ENCODE peak calls at places on chromosomes 2 and 18, in ten cellular contexts. One of them, this sample, is unnamed.

GRCh38 chr2:60379684-60380083 is 173.8 kb downstream of the BCL11A start:
- DNase-seq in fibroblast of lung: no peak
- DNase-seq in ovary: no peak
- DNase-seq in coronary artery: no peak
- DNase-seq in uterus: no peak
- DNase-seq in Peyer's patch: no peak
- DNase-seq in CD4-positive, alpha-beta T cell: no peak
- DNase-seq in neural progenitor cell: no peak
- DNase-seq in mammary epithelial cell: no peak
- DNase-seq in brain microvascular endothelial cell: no peak
- DNase-seq in this sample: no peak

GRCh38 chr2:37616674-37616999 is 54.8 kb downstream of the CDC42EP3 start:
- DNase-seq in fibroblast of lung: no peak
- DNase-seq in ovary: no peak
- DNase-seq in coronary artery: no peak
- DNase-seq in uterus: no peak
- DNase-seq in Peyer's patch: no peak
- DNase-seq in CD4-positive, alpha-beta T cell: no peak
- DNase-seq in neural progenitor cell: peak
- DNase-seq in mammary epithelial cell: peak
- DNase-seq in brain microvascular endothelial cell: no peak
- DNase-seq in this sample: no peak

GRCh38 chr18:76764296-76764901 is 58.0 kb upstream of the ZNF236 start:
- DNase-seq in fibroblast of lung: no peak
- DNase-seq in ovary: no peak
- DNase-seq in coronary artery: no peak
- DNase-seq in uterus: no peak
- DNase-seq in Peyer's patch: no peak
- DNase-seq in CD4-positive, alpha-beta T cell: no peak
- DNase-seq in neural progenitor cell: no peak
- DNase-seq in mammary epithelial cell: no peak
- DNase-seq in brain microvascular endothelial cell: no peak
- DNase-seq in this sample: no peak

GRCh38 chr2:109335586-109336266 is 206.7 kb downstream of the SH3RF3 start:
- DNase-seq in fibroblast of lung: peak
- DNase-seq in ovary: no peak
- DNase-seq in coronary artery: no peak
- DNase-seq in uterus: no peak
- DNase-seq in Peyer's patch: peak
- DNase-seq in CD4-positive, alpha-beta T cell: no peak
- DNase-seq in neural progenitor cell: no peak
- DNase-seq in mammary epithelial cell: peak
- DNase-seq in brain microvascular endothelial cell: peak
- DNase-seq in this sample: no peak

GRCh38 chr2:113230531-113230930 is 48.2 kb downstream of the PAX8 start:
- DNase-seq in fibroblast of lung: no peak
- DNase-seq in ovary: no peak
- DNase-seq in coronary artery: no peak
- DNase-seq in uterus: no peak
- DNase-seq in Peyer's patch: no peak
- DNase-seq in CD4-positive, alpha-beta T cell: no peak
- DNase-seq in neural progenitor cell: no peak
- DNase-seq in mammary epithelial cell: no peak
- DNase-seq in brain microvascular endothelial cell: no peak
- DNase-seq in this sample: no peak

GRCh38 chr2:9053534-9053931 is 50.0 kb upstream of the MBOAT2 start:
- DNase-seq in fibroblast of lung: peak
- DNase-seq in ovary: no peak
- DNase-seq in coronary artery: no peak
- DNase-seq in uterus: no peak
- DNase-seq in Peyer's patch: no peak
- DNase-seq in CD4-positive, alpha-beta T cell: no peak
- DNase-seq in neural progenitor cell: no peak
- DNase-seq in mammary epithelial cell: no peak
- DNase-seq in brain microvascular endothelial cell: no peak
- DNase-seq in this sample: no peak

GRCh38 chr2:106801256-106801655 is 84.7 kb downstream of the ST6GAL2 start:
- DNase-seq in fibroblast of lung: no peak
- DNase-seq in ovary: no peak
- DNase-seq in coronary artery: no peak
- DNase-seq in uterus: no peak
- DNase-seq in Peyer's patch: no peak
- DNase-seq in CD4-positive, alpha-beta T cell: no peak
- DNase-seq in neural progenitor cell: peak
- DNase-seq in mammary epithelial cell: no peak
- DNase-seq in brain microvascular endothelial cell: no peak
- DNase-seq in this sample: no peak

GRCh38 chr2:219656523-219656922 is 29.1 kb downstream of the SLC4A3 start:
- DNase-seq in fibroblast of lung: peak
- DNase-seq in ovary: no peak
- DNase-seq in coronary artery: no peak
- DNase-seq in uterus: no peak
- DNase-seq in Peyer's patch: no peak
- DNase-seq in CD4-positive, alpha-beta T cell: no peak
- DNase-seq in neural progenitor cell: no peak
- DNase-seq in mammary epithelial cell: peak
- DNase-seq in brain microvascular endothelial cell: no peak
- DNase-seq in this sample: peak

GRCh38 chr18:12880532-12880892 is 3.5 kb downstream of the PTPN2 start:
- DNase-seq in fibroblast of lung: no peak
- DNase-seq in ovary: no peak
- DNase-seq in coronary artery: no peak
- DNase-seq in uterus: no peak
- DNase-seq in Peyer's patch: no peak
- DNase-seq in CD4-positive, alpha-beta T cell: no peak
- DNase-seq in neural progenitor cell: no peak
- DNase-seq in mammary epithelial cell: no peak
- DNase-seq in brain microvascular endothelial cell: no peak
- DNase-seq in this sample: no peak

GRCh38 chr2:227033471-227034148 is 130.4 kb downstream of the COL4A4 start:
- DNase-seq in fibroblast of lung: peak
- DNase-seq in ovary: no peak
- DNase-seq in coronary artery: no peak
- DNase-seq in uterus: no peak
- DNase-seq in Peyer's patch: peak
- DNase-seq in CD4-positive, alpha-beta T cell: no peak
- DNase-seq in neural progenitor cell: peak
- DNase-seq in mammary epithelial cell: peak
- DNase-seq in brain microvascular endothelial cell: peak
- DNase-seq in this sample: no peak

GRCh38 chr2:186950694-186951093 is 101.7 kb upstream of the ZSWIM2 start:
- DNase-seq in fibroblast of lung: peak
- DNase-seq in ovary: no peak
- DNase-seq in coronary artery: no peak
- DNase-seq in uterus: no peak
- DNase-seq in Peyer's patch: no peak
- DNase-seq in CD4-positive, alpha-beta T cell: no peak
- DNase-seq in neural progenitor cell: no peak
- DNase-seq in mammary epithelial cell: peak
- DNase-seq in brain microvascular endothelial cell: no peak
- DNase-seq in this sample: no peak

GRCh38 chr18:3758531-3758930 is 308.6 kb downstream of the TGIF1 start:
- DNase-seq in fibroblast of lung: peak
- DNase-seq in ovary: no peak
- DNase-seq in coronary artery: no peak
- DNase-seq in uterus: no peak
- DNase-seq in Peyer's patch: no peak
- DNase-seq in CD4-positive, alpha-beta T cell: no peak
- DNase-seq in neural progenitor cell: no peak
- DNase-seq in mammary epithelial cell: peak
- DNase-seq in brain microvascular endothelial cell: peak
- DNase-seq in this sample: peak

GRCh38 chr2:220053919-220054318 is 426.5 kb downstream of the SLC4A3 start:
- DNase-seq in fibroblast of lung: peak
- DNase-seq in ovary: no peak
- DNase-seq in coronary artery: no peak
- DNase-seq in uterus: no peak
- DNase-seq in Peyer's patch: no peak
- DNase-seq in CD4-positive, alpha-beta T cell: no peak
- DNase-seq in neural progenitor cell: no peak
- DNase-seq in mammary epithelial cell: no peak
- DNase-seq in brain microvascular endothelial cell: no peak
- DNase-seq in this sample: no peak

GRCh38 chr18:75112486-75113096 is 96.3 kb downstream of the PTGR3 start:
- DNase-seq in fibroblast of lung: no peak
- DNase-seq in ovary: no peak
- DNase-seq in coronary artery: peak
- DNase-seq in uterus: no peak
- DNase-seq in Peyer's patch: peak
- DNase-seq in CD4-positive, alpha-beta T cell: no peak
- DNase-seq in neural progenitor cell: no peak
- DNase-seq in mammary epithelial cell: no peak
- DNase-seq in brain microvascular endothelial cell: no peak
- DNase-seq in this sample: no peak

GRCh38 chr2:182372661-182373060 is 54.2 kb downstream of the PDE1A start:
- DNase-seq in fibroblast of lung: peak
- DNase-seq in ovary: peak
- DNase-seq in coronary artery: no peak
- DNase-seq in uterus: peak
- DNase-seq in Peyer's patch: no peak
- DNase-seq in CD4-positive, alpha-beta T cell: no peak
- DNase-seq in neural progenitor cell: no peak
- DNase-seq in mammary epithelial cell: peak
- DNase-seq in brain microvascular endothelial cell: peak
- DNase-seq in this sample: peak

GRCh38 chr2:27885656-27886055 is 4.5 kb downstream of the RBKS start:
- DNase-seq in fibroblast of lung: no peak
- DNase-seq in ovary: no peak
- DNase-seq in coronary artery: no peak
- DNase-seq in uterus: no peak
- DNase-seq in Peyer's patch: no peak
- DNase-seq in CD4-positive, alpha-beta T cell: no peak
- DNase-seq in neural progenitor cell: no peak
- DNase-seq in mammary epithelial cell: no peak
- DNase-seq in brain microvascular endothelial cell: no peak
- DNase-seq in this sample: no peak
- H3K27ac ChIP-seq in fibroblast of lung: no peak
- H3K27ac ChIP-seq in ovary: no peak
- H3K27ac ChIP-seq in coronary artery: no peak
- H3K27ac ChIP-seq in uterus: peak
- H3K27ac ChIP-seq in Peyer's patch: no peak
- H3K27ac ChIP-seq in CD4-positive, alpha-beta T cell: no peak
- H3K27ac ChIP-seq in neural progenitor cell: no peak
- H3K27ac ChIP-seq in mammary epithelial cell: peak
- H3K27ac ChIP-seq in brain microvascular endothelial cell: peak
- H3K27ac ChIP-seq in this sample: no peak

DNA sequence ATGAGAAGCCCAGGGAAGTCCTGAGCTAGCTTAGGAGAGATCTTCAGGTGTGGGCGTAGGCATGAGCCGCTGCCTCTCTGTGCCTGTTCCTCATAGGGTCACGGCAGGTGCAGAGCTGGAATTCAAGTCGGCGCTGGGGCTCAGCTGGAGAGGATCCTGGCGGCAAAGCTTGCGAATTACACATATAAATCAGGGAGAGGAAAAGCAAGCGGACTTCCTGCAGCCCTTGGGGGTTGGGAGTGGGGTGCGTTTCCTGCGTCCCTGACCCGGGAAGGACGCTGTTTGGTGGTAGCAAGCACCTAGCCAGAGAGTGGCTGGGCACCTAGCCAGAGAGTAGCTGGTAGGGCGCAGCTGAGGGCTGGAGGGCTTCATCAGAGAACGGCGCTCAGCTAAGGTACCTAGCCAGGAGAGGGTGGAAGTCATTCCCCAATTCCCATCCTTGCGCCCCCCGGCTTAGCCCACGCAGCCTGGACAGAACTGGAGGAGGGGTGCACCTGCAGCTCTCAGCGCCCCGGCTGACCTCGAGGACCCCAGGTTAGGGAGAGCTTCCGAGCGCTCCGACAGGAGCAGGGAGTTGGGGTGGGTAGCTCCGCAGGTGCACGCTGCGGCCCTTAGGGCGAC is 459 bp upstream of the EFR3B start:
- DNase-seq in fibroblast of lung: peak
- DNase-seq in ovary: peak
- DNase-seq in coronary artery: no peak
- DNase-seq in uterus: peak
- DNase-seq in Peyer's patch: peak
- DNase-seq in CD4-positive, alpha-beta T cell: peak
- DNase-seq in neural progenitor cell: peak
- DNase-seq in mammary epithelial cell: peak
- DNase-seq in brain microvascular endothelial cell: peak
- DNase-seq in this sample: no peak
- TF ChIP-seq CTCF in fibroblast of lung: peak
- TF ChIP-seq CTCF in ovary: peak
- TF ChIP-seq CTCF in coronary artery: no peak
- TF ChIP-seq CTCF in uterus: no peak
- TF ChIP-seq CTCF in Peyer's patch: peak
- TF ChIP-seq CTCF in CD4-positive, alpha-beta T cell: no peak
- TF ChIP-seq CTCF in neural progenitor cell: peak
- TF ChIP-seq CTCF in mammary epithelial cell: peak
- TF ChIP-seq CTCF in brain microvascular endothelial cell: peak
- TF ChIP-seq CTCF in this sample: peak

GRCh38 chr2:195656131-195656858 is 731 bp upstream of the SLC39A10 start:
- DNase-seq in fibroblast of lung: no peak
- DNase-seq in ovary: no peak
- DNase-seq in coronary artery: no peak
- DNase-seq in uterus: peak
- DNase-seq in Peyer's patch: no peak
- DNase-seq in CD4-positive, alpha-beta T cell: no peak
- DNase-seq in neural progenitor cell: no peak
- DNase-seq in mammary epithelial cell: peak
- DNase-seq in brain microvascular endothelial cell: no peak
- DNase-seq in this sample: peak
- H3K27ac ChIP-seq in fibroblast of lung: peak
- H3K27ac ChIP-seq in ovary: peak
- H3K27ac ChIP-seq in coronary artery: peak
- H3K27ac ChIP-seq in uterus: peak
- H3K27ac ChIP-seq in Peyer's patch: peak
- H3K27ac ChIP-seq in CD4-positive, alpha-beta T cell: peak
- H3K27ac ChIP-seq in neural progenitor cell: no peak
- H3K27ac ChIP-seq in mammary epithelial cell: peak
- H3K27ac ChIP-seq in brain microvascular endothelial cell: peak
- H3K27ac ChIP-seq in this sample: peak

DNA sequence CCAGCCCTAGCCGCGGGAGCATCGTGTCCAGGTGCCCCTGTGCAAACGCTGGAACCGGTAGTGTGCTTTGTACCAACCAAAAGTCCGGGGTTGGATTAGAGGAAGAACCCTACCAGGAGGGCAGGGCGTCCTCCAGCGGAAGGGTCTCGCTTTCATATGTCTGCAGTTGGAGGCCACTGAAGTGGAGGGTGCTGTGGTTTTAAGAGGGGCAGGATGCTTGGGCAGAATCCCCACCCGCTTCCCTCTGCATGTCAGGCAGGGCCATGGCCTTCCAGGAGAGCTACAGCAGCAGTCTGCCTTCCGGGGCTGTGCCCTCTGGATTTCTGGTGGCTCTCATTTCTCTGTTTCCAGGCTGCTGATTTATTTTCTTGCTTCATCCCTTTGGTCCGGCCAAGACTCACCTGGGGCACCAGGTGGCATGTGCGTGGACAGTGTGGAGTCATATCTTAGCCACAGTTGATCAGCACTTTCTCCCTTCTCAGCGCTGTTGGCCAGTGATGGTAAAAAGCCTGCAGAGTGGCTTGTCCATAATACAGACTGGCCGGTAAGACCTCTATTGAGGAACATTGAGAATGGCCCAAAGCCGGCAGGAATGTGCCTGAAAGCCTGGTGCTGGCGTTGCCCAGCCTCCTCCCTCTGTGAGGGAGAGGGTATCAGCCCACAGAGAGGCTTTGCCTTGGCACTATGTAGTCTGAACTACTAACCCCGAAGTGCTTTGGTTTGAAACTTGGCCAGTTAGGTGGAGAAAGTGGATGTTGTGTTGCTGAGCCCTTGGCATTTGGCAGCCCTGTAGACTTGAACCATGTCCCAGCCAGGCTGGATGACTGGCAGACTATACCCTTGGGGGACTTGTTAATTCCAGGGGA is 1.8 kb downstream of the AGAP1 start:
- DNase-seq in fibroblast of lung: no peak
- DNase-seq in ovary: no peak
- DNase-seq in coronary artery: no peak
- DNase-seq in uterus: no peak
- DNase-seq in Peyer's patch: no peak
- DNase-seq in CD4-positive, alpha-beta T cell: no peak
- DNase-seq in neural progenitor cell: peak
- DNase-seq in mammary epithelial cell: peak
- DNase-seq in brain microvascular endothelial cell: no peak
- DNase-seq in this sample: no peak
- TF ChIP-seq CTCF in fibroblast of lung: no peak
- TF ChIP-seq CTCF in ovary: no peak
- TF ChIP-seq CTCF in coronary artery: no peak
- TF ChIP-seq CTCF in uterus: no peak
- TF ChIP-seq CTCF in Peyer's patch: no peak
- TF ChIP-seq CTCF in CD4-positive, alpha-beta T cell: no peak
- TF ChIP-seq CTCF in neural progenitor cell: no peak
- TF ChIP-seq CTCF in mammary epithelial cell: peak
- TF ChIP-seq CTCF in brain microvascular endothelial cell: no peak
- TF ChIP-seq CTCF in this sample: no peak

This sample was measured in foreskin keratinocyte.